ENCODE peak calls at places on chromosomes 3 and 15, in six cellular contexts. Z is mesendoderm, R is PC-9, U is aorta, A is NT2/D1, M is hepatocyte. O is an unnamed sample. For H3K4me1 and H3K36me3, the result is how much of the 10 kb centered on the place peaks cover.

GRCh38 chr3:27528798-27529197 is 44.6 kb upstream of the SLC4A7 start:
- DNase-seq in Z (no peak), M (no peak), U (no peak), R (no peak), A (no peak), O (no peak)

GRCh38 chr3:185401319-185401955 is 38.5 kb downstream of the MAP3K13 start:
- DNase-seq in Z (no peak), A (no peak), U (no peak), R (no peak), M (no peak), O (no peak)

GRCh38 chr3:42699511-42699971 is 3.1 kb downstream of the HHATL start:
- DNase-seq in U (no peak), R (no peak), M (no peak), Z (no peak), A (no peak), O (no peak)

GRCh38 chr15:48371961-48372360 is 40.7 kb downstream of the DUT start:
- DNase-seq in R (no peak), U (no peak), Z (no peak), M (no peak), A (no peak), O (no peak)

GRCh38 chr3:154970796-154971195 is 109.3 kb upstream of the MME start:
- DNase-seq in A (no peak), R (no peak), U (no peak), Z (no peak), M (peak), O (no peak)

GRCh38 chr3:46453526-46454208 is 11.0 kb downstream of the LTF start:
- DNase-seq in U (no peak), Z (no peak), R (no peak), M (no peak), A (no peak), O (no peak)

GRCh38 chr3:112894258-112894657 is 47.6 kb upstream of the CD200R1L start:
- DNase-seq in U (no peak), Z (peak), R (peak), M (no peak), A (peak), O (no peak)

GRCh38 chr3:140198242-140198641 is 263.3 kb downstream of the CLSTN2 start:
- DNase-seq in R (no peak), U (no peak), Z (no peak), A (no peak), M (no peak), O (no peak)

GRCh38 chr15:25329685-25330084 is 109.1 kb downstream of the UBE3A start:
- DNase-seq in U (no peak), M (no peak), A (no peak), Z (no peak), R (no peak), O (no peak)

GRCh38 chr3:107958151-107958550 is 132.7 kb downstream of the CD47 start:
- DNase-seq in U (no peak), M (no peak), R (no peak), Z (peak), A (no peak), O (no peak)

GRCh38 chr3:154758109-154758868 is 321.8 kb upstream of the MME start:
- DNase-seq in R (no peak), U (no peak), Z (peak), M (peak), A (no peak), O (no peak)

GRCh38 chr3:156598413-156598812 is 43.5 kb upstream of the SSR3 start:
- DNase-seq in U (no peak), M (peak), Z (no peak), R (no peak), A (no peak), O (no peak)

GRCh38 chr15:58987036-58987435 is 427 bp upstream of the RNF111 start:
- DNase-seq in R (no peak), U (no peak), M (peak), A (no peak), Z (no peak), O (no peak)

GRCh38 chr3:72887723-72888545 is at the start of gene GXYLT2:
- DNase-seq in M (peak), R (peak), U (peak), A (peak), Z (peak), O (peak)

GRCh38 chr3:114451051-114451451 is 157.2 kb downstream of the TIGIT start:
- DNase-seq in A (no peak), U (no peak), R (no peak), Z (no peak), M (no peak), O (no peak)

GRCh38 chr3:62607287-62608029 is 234.1 kb upstream of the FEZF2 start:
- DNase-seq in Z (peak), R (peak), U (no peak), M (no peak), A (no peak), O (no peak)

GRCh38 chr3:129442486-129442885 is 2.5 kb downstream of the IFT122 start:
- DNase-seq in U (no peak), A (no peak), M (no peak), Z (no peak), R (no peak), O (no peak)

GRCh38 chr15:29125382-29126207 is 144.0 kb downstream of the NSMCE3 start:
- DNase-seq in R (no peak), A (no peak), U (peak), Z (no peak), M (no peak), O (peak)

GRCh38 chr15:99442268-99442897 is 123.4 kb upstream of the MEF2A start:
- DNase-seq in Z (peak), R (peak), A (no peak), U (peak), M (peak), O (peak)

GRCh38 chr15:60397772-60398445 is at the start of gene ANXA2:
- DNase-seq in U (peak), M (peak), R (peak), Z (peak), A (no peak), O (peak)

GRCh38 chr3:80855482-80855881 is 906.0 kb downstream of the GBE1 start:
- DNase-seq in U (no peak), M (no peak), R (peak), Z (no peak), A (no peak), O (no peak)

GRCh38 chr3:110318108-110318507 is 753.5 kb upstream of the NECTIN3 start:
- DNase-seq in A (no peak), U (no peak), M (no peak), Z (no peak), R (no peak), O (no peak)

GRCh38 chr3:126245811-126246727 is 65.7 kb upstream of the ALDH1L1 start:
- DNase-seq in R (peak), U (peak), Z (peak), M (peak), A (no peak), O (no peak)

GRCh38 chr3:60758169-60758568 is 493.1 kb downstream of the FHIT start:
- DNase-seq in A (no peak), R (no peak), M (no peak), Z (no peak), U (no peak), O (no peak)

GRCh38 chr3:193330500-193331204 is 47.9 kb downstream of the ATP13A5 start:
- DNase-seq in Z (no peak), R (no peak), A (no peak), U (no peak), M (no peak), O (no peak)

GRCh38 chr3:36678216-36679013 is 85.9 kb downstream of the DCLK3 start:
- DNase-seq in Z (no peak), M (no peak), A (no peak), R (no peak), U (no peak), O (no peak)

GRCh38 chr15:52362497-52362896 is 66.9 kb upstream of the MYO5C start:
- DNase-seq in M (no peak), A (no peak), Z (no peak), U (no peak), R (no peak), O (no peak)

GRCh38 chr3:149375164-149375823 is 2.2 kb downstream of the TM4SF1 start:
- DNase-seq in U (no peak), M (no peak), R (no peak), A (no peak), Z (no peak), O (no peak)

GRCh38 chr3:46660543-46661523 is 32.6 kb downstream of the ALS2CL start:
- DNase-seq in A (no peak), M (no peak), R (peak), U (no peak), Z (no peak), O (no peak)

GRCh38 chr3:116267139-116267538 is 178.1 kb downstream of the LSAMP start:
- DNase-seq in U (no peak), A (no peak), M (no peak), Z (no peak), R (no peak), O (no peak)

GRCh38 chr15:58551084-58551763 is 119.4 kb downstream of the LIPC start:
- DNase-seq in A (no peak), R (no peak), Z (no peak), M (no peak), U (peak), O (no peak)

GRCh38 chr15:45376967-45377629 is 1.2 kb downstream of the GATM start:
- DNase-seq in R (no peak), U (no peak), A (no peak), M (no peak), Z (peak), O (no peak)

GRCh38 chr3:128278761-128279593 is 125.7 kb downstream of the EEFSEC start:
- DNase-seq in A (no peak), R (no peak), U (peak), Z (peak), M (peak), O (peak)

GRCh38 chr3:12369598-12369997 is 80.7 kb downstream of the PPARG start:
- DNase-seq in A (no peak), U (no peak), Z (no peak), M (no peak), R (no peak), O (no peak)

GRCh38 chr3:165903885-165904284 is 66.7 kb upstream of the BCHE start:
- DNase-seq in Z (peak), R (no peak), A (no peak), M (no peak), U (no peak), O (no peak)

DNA sequence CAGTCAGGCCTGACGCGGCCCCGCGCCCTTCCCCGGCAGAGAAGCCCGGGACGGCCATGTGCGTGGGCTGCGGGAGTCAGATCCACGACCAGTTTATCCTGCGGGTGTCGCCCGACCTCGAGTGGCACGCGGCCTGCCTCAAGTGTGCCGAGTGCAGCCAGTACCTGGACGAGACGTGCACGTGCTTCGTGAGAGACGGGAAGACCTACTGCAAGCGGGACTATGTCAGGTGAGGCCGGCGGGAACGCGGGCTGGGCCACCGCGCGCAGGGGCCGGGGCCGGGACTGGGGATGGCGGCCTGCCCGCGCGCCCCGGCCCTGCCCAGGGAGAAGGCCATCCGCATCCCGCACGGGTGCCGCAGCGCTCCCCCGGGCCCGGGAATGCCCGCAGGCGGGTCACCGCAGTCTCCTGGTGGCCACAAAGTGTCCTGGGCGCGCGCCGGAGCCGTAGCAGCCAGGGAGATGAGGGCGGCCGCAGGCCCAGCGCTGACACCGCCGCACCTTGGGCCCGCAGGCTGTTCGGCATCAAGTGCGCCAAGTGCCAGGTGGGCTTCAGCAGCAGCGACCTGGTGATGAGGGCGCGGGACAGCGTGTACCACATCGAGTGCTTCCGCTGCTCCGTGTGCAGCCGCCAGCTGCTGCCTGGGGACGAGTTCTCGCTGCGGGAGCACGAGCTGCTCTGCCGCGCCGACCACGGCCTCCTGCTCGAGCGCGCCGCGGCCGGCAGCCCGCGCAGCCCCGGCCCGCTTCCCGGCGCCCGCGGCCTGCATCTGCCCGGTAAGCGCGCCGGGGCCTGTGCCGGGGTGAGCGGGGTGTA is 1.4 kb downstream of the ISL2 start:
- DNase-seq in R (no peak), U (no peak), M (no peak), Z (peak), A (no peak), O (no peak)
- H3K4me1 ChIP-seq in R (under half), U (under half), M (under half), Z (under half), A (under half), O (under half)

GRCh38 chr15:73317651-73318462 is 50.9 kb downstream of the HCN4 start:
- DNase-seq in Z (no peak), R (no peak), M (no peak), A (no peak), U (peak), O (peak)
- H3K4me3 ChIP-seq in Z (no peak), R (no peak), M (no peak), A (no peak), U (no peak), O (no peak)

DNA sequence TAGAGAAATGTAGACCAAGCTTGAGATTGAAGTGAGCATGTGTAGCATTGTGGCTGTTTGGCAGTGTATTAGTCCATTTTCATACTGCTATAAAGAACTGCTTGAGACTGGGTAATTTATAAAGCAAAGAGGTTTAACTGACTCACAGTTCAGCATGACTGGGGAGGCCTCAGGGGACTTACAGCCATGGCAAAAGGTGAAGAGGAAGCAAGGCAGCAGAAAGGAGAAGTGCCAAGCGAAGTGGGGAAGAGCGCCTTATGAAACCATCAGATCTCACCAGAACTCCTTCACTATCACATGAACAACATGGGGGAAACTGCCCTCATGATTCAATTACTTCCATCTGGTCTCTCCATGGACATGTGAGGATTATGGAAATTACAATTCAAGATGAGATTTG is 8.6 kb upstream of the CERS3 start:
- DNase-seq in M (no peak), Z (no peak), R (no peak), A (no peak), U (no peak), O (no peak)
- H3K36me3 ChIP-seq in M (under half), Z (under half), R (under half), A (under half), U (under half), O (under half)

GRCh38 chr3:44968447-44968858 is 7.5 kb downstream of the ZDHHC3 start:
- DNase-seq in A (no peak), M (no peak), Z (no peak), U (no peak), R (no peak), O (no peak)

GRCh38 chr3:44974406-44974805 is 1.6 kb downstream of the ZDHHC3 start:
- DNase-seq in R (no peak), Z (no peak), A (no peak), M (peak), U (no peak), O (no peak)

GRCh38 chr3:44969170-44969569 is 6.8 kb downstream of the ZDHHC3 start:
- DNase-seq in M (no peak), Z (no peak), R (no peak), U (no peak), A (no peak), O (no peak)

GRCh38 chr3:44969779-44970178 is 6.2 kb downstream of the ZDHHC3 start:
- DNase-seq in M (no peak), Z (no peak), U (no peak), A (no peak), R (no peak), O (no peak)

DNA sequence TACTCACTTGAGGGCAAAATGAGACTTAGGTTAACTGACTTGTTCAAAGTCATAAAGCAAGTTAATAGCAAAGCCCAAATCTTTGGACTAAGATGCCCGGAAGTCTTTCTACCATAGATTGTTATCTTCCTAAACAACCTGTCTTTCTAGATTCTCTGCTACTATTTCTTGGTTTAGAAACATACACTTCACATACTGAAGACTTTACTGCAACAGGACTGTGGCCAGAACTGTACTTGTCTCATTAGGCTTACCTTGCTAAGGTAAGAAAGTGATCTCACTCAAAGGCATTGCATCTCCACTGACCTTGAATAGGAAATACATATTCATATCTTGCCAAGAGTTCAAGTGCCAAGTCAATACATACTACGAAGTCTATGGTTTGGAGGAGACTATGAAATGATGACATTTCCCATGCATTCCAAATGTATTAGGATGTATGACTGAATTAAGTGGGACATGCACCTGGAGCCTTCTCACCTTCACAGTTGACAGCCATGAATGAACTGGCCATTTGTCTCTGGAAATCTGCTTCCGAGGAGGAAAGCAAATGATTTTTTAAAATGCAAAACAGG is 5.0 kb downstream of the ZDHHC3 start:
- DNase-seq in R (no peak), A (no peak), U (no peak), M (peak), Z (no peak), O (no peak)
- H3K4me1 ChIP-seq in R (half or more), A (under half), U (under half), M (under half), Z (under half), O (under half)

GRCh38 chr3:48656061-48656840 is 6.4 kb downstream of the CELSR3 start:
- DNase-seq in A (peak), U (peak), Z (peak), M (peak), R (peak), O (peak)
- H3K4me3 ChIP-seq in A (no peak), U (peak), Z (peak), M (no peak), R (no peak), O (peak)

DNA sequence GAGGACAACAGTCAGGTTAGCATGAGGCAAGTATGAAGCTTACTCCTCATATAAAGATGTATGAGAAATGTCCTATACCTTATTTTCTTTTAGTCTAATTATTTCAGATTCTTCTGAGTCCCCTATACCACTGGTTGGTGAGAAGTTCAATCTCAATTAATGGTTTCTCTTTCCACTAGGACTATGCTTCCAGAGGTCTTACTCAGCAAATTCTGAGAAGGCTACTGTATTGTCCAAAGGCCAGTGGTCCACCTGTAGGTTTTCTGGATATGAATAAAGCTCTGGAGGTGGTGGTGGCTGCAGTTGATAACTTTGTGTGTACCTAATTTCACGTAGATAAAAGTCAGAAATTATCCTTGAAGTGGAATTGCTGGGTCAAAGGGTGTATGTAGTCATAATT is 149.4 kb downstream of the EPHB1 start:
- DNase-seq in A (no peak), U (no peak), M (no peak), Z (no peak), R (no peak), O (no peak)
- H3K36me3 ChIP-seq in A (under half), U (under half), M (under half), Z (under half), R (under half), O (under half)

GRCh38 chr3:195548496-195548895 is 5.4 kb upstream of the PPP1R2 start:
- DNase-seq in R (no peak), Z (peak), A (no peak), U (no peak), M (no peak), O (no peak)

GRCh38 chr3:195549001-195549400 is 5.9 kb upstream of the PPP1R2 start:
- DNase-seq in M (no peak), A (no peak), R (no peak), Z (no peak), U (no peak), O (no peak)

GRCh38 chr3:195549931-195550519 is 6.9 kb upstream of the PPP1R2 start:
- DNase-seq in M (no peak), R (no peak), U (no peak), Z (no peak), A (no peak), O (no peak)

GRCh38 chr3:195546130-195546560 is 3.0 kb upstream of the PPP1R2 start:
- DNase-seq in A (no peak), R (peak), U (peak), M (no peak), Z (no peak), O (peak)

DNA sequence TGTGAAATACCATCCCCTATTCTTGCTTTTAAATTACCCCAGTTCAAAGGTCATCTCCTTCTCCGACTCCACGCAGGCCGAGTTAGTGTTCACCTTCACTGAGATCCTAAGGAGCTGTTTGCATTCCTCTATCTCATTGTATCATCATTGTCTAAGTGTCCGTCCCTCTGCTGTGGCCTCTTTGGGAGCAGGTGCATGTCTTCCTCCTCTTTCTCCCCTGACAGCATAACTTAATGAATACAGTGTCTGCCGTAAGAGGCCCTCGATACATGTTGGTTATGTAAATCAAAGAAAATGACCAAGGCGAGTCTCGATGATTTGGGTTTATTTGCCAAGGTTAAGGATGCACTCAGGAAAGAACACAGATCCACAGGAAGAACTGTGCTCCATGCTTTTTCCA is 4.9 kb upstream of the PPP1R2 start:
- DNase-seq in R (no peak), A (no peak), U (no peak), Z (no peak), M (no peak), O (no peak)
- H3K4me1 ChIP-seq in R (under half), A (under half), U (under half), Z (under half), M (under half), O (under half)

DNA sequence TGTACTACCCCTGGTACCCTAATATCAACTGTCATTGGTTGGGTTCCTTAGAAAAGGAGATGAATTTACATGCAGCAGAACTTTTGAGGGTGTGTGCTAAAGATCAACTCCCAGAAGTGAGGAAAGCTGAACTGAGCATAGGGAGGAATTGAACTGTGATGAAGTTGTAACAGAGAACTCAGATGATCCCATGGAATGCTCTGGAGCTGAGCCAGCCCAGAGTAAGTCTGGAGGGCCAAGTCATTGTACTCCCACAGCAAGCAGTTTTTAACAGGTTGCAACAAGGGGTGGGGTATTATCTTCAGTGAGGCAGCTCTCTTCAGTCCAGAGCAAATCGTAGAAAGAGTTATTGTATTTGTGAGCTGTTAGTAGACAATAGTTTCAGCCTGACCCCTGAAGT is 572.3 kb downstream of the PYDC2 start:
- DNase-seq in Z (no peak), U (no peak), A (no peak), R (no peak), M (no peak), O (no peak)
- H3K4me3 ChIP-seq in Z (no peak), U (no peak), A (no peak), R (no peak), M (no peak), O (no peak)

O was measured in kidney.